ENCODE peak calls at places on chromosomes 11 and 22, in six cellular contexts. O, X, M, N, B and L are unnamed samples.

GRCh38 chr11:58914821-58915543 is 24.3 kb upstream of the GLYATL1 start:
- DNase-seq in M (no peak), O (no peak), B (no peak), X (no peak), N (no peak), L (peak; percentile 50)

GRCh38 chr22:45632791-45633515 is 38.7 kb upstream of the ATXN10 start:
- DNase-seq in N (no peak), O (no peak), X (peak; percentile 41), B (no peak), M (no peak), L (no peak)

GRCh38 chr22:43955883-43956286 is 643 bp downstream of the SAMM50 start:
- DNase-seq in M (no peak), O (no peak), N (no peak), X (no peak), B (no peak), L (peak; percentile 27)

GRCh38 chr11:6919698-6920097 is 1.1 kb upstream of the OR2D3 start:
- DNase-seq in N (no peak), O (no peak), B (no peak), M (no peak), X (no peak), L (no peak)

GRCh38 chr11:34707462-34707840 is 86.6 kb downstream of the EHF start:
- DNase-seq in N (no peak), M (no peak), X (no peak), O (no peak), B (no peak), L (peak; percentile 73)

GRCh38 chr11:17930544-17931144 is 82.2 kb downstream of the SERGEF start:
- DNase-seq in O (no peak), M (no peak), X (no peak), B (no peak), N (no peak), L (no peak)

GRCh38 chr11:112795142-112795815 is 165.9 kb upstream of the NCAM1 start:
- DNase-seq in B (no peak), N (peak; percentile 38), M (no peak), X (no peak), O (peak; percentile 77), L (peak; percentile 63)

GRCh38 chr22:45511847-45512261 is 9.2 kb downstream of the FBLN1 start:
- DNase-seq in N (no peak), X (no peak), M (no peak), B (peak; percentile 62), O (peak; percentile 43), L (peak; percentile 30)

GRCh38 chr22:27144345-27144744 is 487.0 kb downstream of the MIAT start:
- DNase-seq in N (no peak), O (no peak), M (no peak), X (no peak), B (no peak), L (no peak)

GRCh38 chr22:30241576-30242371 is 4.8 kb downstream of the LIF start:
- DNase-seq in X (no peak), M (no peak), N (no peak), B (no peak), O (no peak), L (no peak)

GRCh38 chr11:109940816-109941215 is 152.4 kb upstream of the ZC3H12C start:
- DNase-seq in B (no peak), M (no peak), O (peak; percentile 73), X (no peak), N (peak; percentile 39), L (peak; percentile 97)

GRCh38 chr11:44178381-44178780 is 82.9 kb downstream of the EXT2 start:
- DNase-seq in X (no peak), N (no peak), B (no peak), O (no peak), M (no peak), L (no peak)

GRCh38 chr22:44192098-44192810 is 11.5 kb downstream of the PARVG start:
- DNase-seq in X (no peak), B (no peak), M (peak; percentile 42), N (peak; percentile 60), O (peak; percentile 4), L (peak; percentile 28)

GRCh38 chr11:126100681-126101080 is 38.0 kb upstream of the CDON start:
- DNase-seq in B (no peak), N (no peak), M (no peak), O (no peak), X (no peak), L (no peak)

GRCh38 chr11:57375490-57375889 is 5.5 kb downstream of the PRG3 start:
- DNase-seq in N (no peak), X (no peak), B (no peak), M (no peak), O (no peak), L (no peak)

GRCh38 chr11:93770160-93770559 is 13.9 kb upstream of the MED17 start:
- DNase-seq in X (no peak), N (no peak), B (no peak), M (no peak), O (no peak), L (no peak)

GRCh38 chr22:26502688-26503561 is 9.3 kb downstream of the TFIP11 start:
- DNase-seq in B (peak; percentile 25), O (peak; percentile 34), X (no peak), N (no peak), M (peak; percentile 79), L (peak; percentile 53)

GRCh38 chr22:27840436-27840835 is 38.9 kb upstream of the MN1 start:
- DNase-seq in B (no peak), O (no peak), X (no peak), N (no peak), M (no peak), L (no peak)

GRCh38 chr11:66420671-66421476 is at the start of gene NPAS4:
- DNase-seq in X (no peak), O (no peak), M (no peak), B (no peak), N (no peak), L (no peak)

GRCh38 chr11:2388431-2389024 is 11.4 kb downstream of the CD81 start:
- DNase-seq in M (no peak), N (no peak), X (no peak), O (no peak), B (no peak), L (no peak)

GRCh38 chr11:2390871-2391662 is 9.5 kb upstream of the TSSC4 start:
- DNase-seq in N (no peak), M (no peak), B (no peak), O (no peak), X (no peak), L (peak; percentile 61)

GRCh38 chr11:2387266-2387982 is 10.3 kb downstream of the CD81 start:
- DNase-seq in O (no peak), N (no peak), M (no peak), X (no peak), B (no peak), L (no peak)

GRCh38 chr11:2390091-2390870 is 10.3 kb upstream of the TSSC4 start:
- DNase-seq in B (no peak), M (no peak), O (no peak), X (peak; percentile 87), N (no peak), L (no peak)

GRCh38 chr11:2389344-2390026 is 11.1 kb upstream of the TSSC4 start:
- DNase-seq in N (no peak), B (no peak), X (no peak), M (no peak), O (no peak), L (no peak)
- H3K4me3 ChIP-seq in N (no peak overlapping the region), B (no peak overlapping the region), X (no peak overlapping the region), M (no peak overlapping the region), O (no peak overlapping the region), L (no peak overlapping the region)

GRCh38 chr11:46511352-46511751 is 82.5 kb downstream of the AMBRA1 start:
- DNase-seq in N (no peak), O (no peak), B (no peak), M (no peak), X (no peak), L (no peak)

GRCh38 chr11:46508360-46508759 is 85.5 kb downstream of the AMBRA1 start:
- DNase-seq in X (no peak), B (no peak), M (no peak), N (no peak), O (no peak), L (no peak)

GRCh38 chr11:46504817-46505613 is 88.8 kb downstream of the AMBRA1 start:
- DNase-seq in O (no peak), X (no peak), N (no peak), B (no peak), M (no peak), L (no peak)

GRCh38 chr11:46505741-46506485 is 87.9 kb downstream of the AMBRA1 start:
- DNase-seq in O (no peak), X (no peak), N (no peak), B (no peak), M (no peak), L (no peak)

GRCh38 chr11:46506486-46506808 is 87.4 kb downstream of the AMBRA1 start:
- DNase-seq in N (no peak), M (no peak), X (no peak), O (no peak), B (no peak), L (no peak)
- H3K4me3 ChIP-seq in N (no peak overlapping the region), M (no peak overlapping the region), X (no peak overlapping the region), O (no peak overlapping the region), B (no peak overlapping the region), L (no peak overlapping the region)

DNA sequence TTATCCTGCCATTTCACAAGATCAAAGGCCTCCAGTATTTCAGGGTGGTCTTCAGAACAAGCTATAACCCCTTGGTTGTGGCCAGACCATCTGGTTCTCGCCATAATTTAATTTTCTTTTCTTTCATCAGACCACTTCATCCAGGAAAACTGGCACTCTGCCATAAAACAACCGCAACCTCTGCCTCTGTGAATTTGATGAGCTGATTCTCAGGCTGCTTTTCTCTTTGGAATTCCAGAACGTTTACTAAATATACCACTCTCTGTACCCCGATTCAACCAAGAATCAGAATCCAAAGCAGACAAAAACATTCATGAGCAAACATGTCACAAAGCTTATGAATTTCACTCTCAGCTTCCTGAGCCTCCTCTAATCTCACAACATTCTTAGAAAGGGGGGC is 331.7 kb upstream of the SYN3 start:
- DNase-seq in M (no peak), N (no peak), B (no peak), X (no peak), O (no peak), L (no peak)
- H3K4me3 ChIP-seq in M (no peak overlapping the region), N (no peak overlapping the region), B (no peak overlapping the region), X (no peak overlapping the region), O (no peak overlapping the region), L (no peak overlapping the region)

GRCh38 chr11:92697461-92698314 is 271.8 kb upstream of the MTNR1B start:
- DNase-seq in M (no peak), X (no peak), O (no peak), N (no peak), B (no peak), L (no peak)
- H3K4me3 ChIP-seq in M (no peak overlapping the region), X (no peak overlapping the region), O (no peak overlapping the region), N (no peak overlapping the region), B (no peak overlapping the region), L (no peak overlapping the region)

GRCh38 chr11:73323464-73323863 is 15.4 kb downstream of the ARHGEF17 start:
- DNase-seq in X (peak; percentile 79), N (no peak), M (no peak), O (peak; percentile 33), B (peak; percentile 83), L (no peak)
- H3K4me3 ChIP-seq in X (peak overlapping the region; percentile 14), N (no peak overlapping the region), M (no peak overlapping the region), O (no peak overlapping the region), B (no peak overlapping the region), L (no peak overlapping the region)